ENCODE peak calls at places on chromosome 9, in four cellular contexts. S is mesenchymal stem cell, C is GM23248, Z is astrocyte. Q is an unnamed sample.
A peak's percentile ranks its signal among the peaks of the same experiment; 100 is the strongest.

GRCh38 chr9:38068616-38068865 is 486 bp downstream of the SHB start:
- DNase-seq in S (peak; percentile 69), C (peak; percentile 82), Z (no peak), Q (peak; percentile 51)

GRCh38 chr9:95732803-95733686 is 142.4 kb upstream of the ERCC6L2 start:
- DNase-seq in S (peak; percentile 25), C (no peak), Z (no peak), Q (no peak)

GRCh38 chr9:129988607-129989361 is 54.2 kb downstream of the FNBP1 start:
- DNase-seq in S (peak; percentile 61), C (no peak), Z (no peak), Q (peak; percentile 87)

GRCh38 chr9:117671468-117671867 is 32.7 kb upstream of the TLR4 start:
- DNase-seq in S (peak; percentile 25), C (peak; percentile 28), Z (no peak), Q (no peak)

GRCh38 chr9:119736478-119737454 is 367.5 kb upstream of the BRINP1 start:
- DNase-seq in S (no peak), C (no peak), Z (no peak), Q (no peak)

GRCh38 chr9:79975471-79976316 is 403.9 kb downstream of the TLE4 start:
- DNase-seq in S (no peak), C (no peak), Z (no peak), Q (no peak)

GRCh38 chr9:85716031-85716877 is 25.5 kb downstream of the AGTPBP1 start:
- DNase-seq in S (peak; percentile 47), C (peak; percentile 6), Z (no peak), Q (no peak)

GRCh38 chr9:297104-297794 is 82.6 kb downstream of the DOCK8 start:
- DNase-seq in S (no peak), C (peak; percentile 24), Z (no peak), Q (no peak)

GRCh38 chr9:2720179-2720654 is 2.9 kb downstream of the KCNV2 start:
- DNase-seq in S (no peak), C (no peak), Z (no peak), Q (no peak)

GRCh38 chr9:98552306-98552705 is 156.4 kb downstream of the GABBR2 start:
- DNase-seq in S (peak; percentile 1), C (peak; percentile 66), Z (peak; percentile 68), Q (no peak)

GRCh38 chr9:129482521-129483466 is 138.1 kb downstream of the C9orf50 start:
- DNase-seq in S (peak; percentile 94), C (peak; percentile 98), Z (peak; percentile 77), Q (no peak)

GRCh38 chr9:2740616-2741015 is 23.3 kb downstream of the KCNV2 start:
- DNase-seq in S (no peak), C (peak; percentile 38), Z (peak; percentile 30), Q (no peak)

GRCh38 chr9:109156705-109157104 is 10.3 kb downstream of the FRRS1L start:
- DNase-seq in S (no peak), C (no peak), Z (no peak), Q (no peak)

GRCh38 chr9:130122465-130122864 is 49.7 kb upstream of the NCS1 start:
- DNase-seq in S (no peak), C (no peak), Z (no peak), Q (no peak)

GRCh38 chr9:126415741-126416370 is 89.2 kb downstream of the MVB12B start:
- DNase-seq in S (no peak), C (no peak), Z (no peak), Q (no peak)

GRCh38 chr9:93677641-93678136 is 101.3 kb downstream of the PHF2 start:
- DNase-seq in S (no peak), C (no peak), Z (no peak), Q (no peak)

GRCh38 chr9:80605129-80605528 is 1033.4 kb downstream of the TLE4 start:
- DNase-seq in S (peak; percentile 57), C (peak; percentile 18), Z (peak; percentile 47), Q (no peak)

GRCh38 chr9:120873512-120873911 is 3.5 kb downstream of the PHF19 start:
- DNase-seq in S (no peak), C (no peak), Z (peak; percentile 18), Q (peak; percentile 86)

GRCh38 chr9:110126986-110127864 is 80.7 kb downstream of the C9orf152 start:
- DNase-seq in S (peak; percentile 95), C (no peak), Z (peak; percentile 55), Q (no peak)

GRCh38 chr9:73038613-73039012 is 85.8 kb upstream of the ALDH1A1 start:
- DNase-seq in S (peak; percentile 32), C (peak; percentile 44), Z (peak; percentile 47), Q (no peak)

GRCh38 chr9:69857131-69857530 is 36.5 kb downstream of the CFAP95 start:
- DNase-seq in S (no peak), C (peak; percentile 92), Z (peak; percentile 80), Q (no peak)

GRCh38 chr9:87557996-87558395 is 60.3 kb downstream of the DAPK1 start:
- DNase-seq in S (no peak), C (no peak), Z (peak; percentile 34), Q (peak; percentile 21)

GRCh38 chr9:93268551-93269314 is 84.8 kb downstream of the WNK2 start:
- DNase-seq in S (no peak), C (no peak), Z (no peak), Q (peak; percentile 95)

GRCh38 chr9:33976414-33976813 is 72.3 kb downstream of the UBAP2 start:
- DNase-seq in S (no peak), C (no peak), Z (no peak), Q (no peak)

GRCh38 chr9:87844471-87844870 is 38.2 kb upstream of the SPATA31E1 start:
- DNase-seq in S (no peak), C (no peak), Z (peak; percentile 60), Q (no peak)

GRCh38 chr9:16161469-16161868 is 608.6 kb downstream of the CCDC171 start:
- DNase-seq in S (no peak), C (no peak), Z (no peak), Q (no peak)

GRCh38 chr9:125863920-125864319 is 116.7 kb downstream of the PBX3 start:
- DNase-seq in S (no peak), C (no peak), Z (no peak), Q (no peak)

GRCh38 chr9:114122628-114123027 is 23.5 kb upstream of the KIF12 start:
- DNase-seq in S (no peak), C (no peak), Z (no peak), Q (no peak)

GRCh38 chr9:130715270-130716077 is 21.9 kb downstream of the EXOSC2 start:
- DNase-seq in S (peak; percentile 56), C (peak; percentile 62), Z (peak; percentile 71), Q (no peak)

GRCh38 chr9:130948266-130948665 is 9.2 kb upstream of the FIBCD1 start:
- DNase-seq in S (no peak), C (no peak), Z (no peak), Q (no peak)

GRCh38 chr9:21688108-21689102 is 114.0 kb upstream of the MTAP start:
- DNase-seq in S (peak; percentile 13), C (peak; percentile 93), Z (peak; percentile 99), Q (no peak)

GRCh38 chr9:2096376-2096970 is 81.3 kb downstream of the SMARCA2 start:
- DNase-seq in S (peak; percentile 6), C (no peak), Z (no peak), Q (no peak)

GRCh38 chr9:130010151-130010988 is 32.6 kb downstream of the FNBP1 start:
- DNase-seq in S (no peak), C (no peak), Z (no peak), Q (peak; percentile 87)

DNA sequence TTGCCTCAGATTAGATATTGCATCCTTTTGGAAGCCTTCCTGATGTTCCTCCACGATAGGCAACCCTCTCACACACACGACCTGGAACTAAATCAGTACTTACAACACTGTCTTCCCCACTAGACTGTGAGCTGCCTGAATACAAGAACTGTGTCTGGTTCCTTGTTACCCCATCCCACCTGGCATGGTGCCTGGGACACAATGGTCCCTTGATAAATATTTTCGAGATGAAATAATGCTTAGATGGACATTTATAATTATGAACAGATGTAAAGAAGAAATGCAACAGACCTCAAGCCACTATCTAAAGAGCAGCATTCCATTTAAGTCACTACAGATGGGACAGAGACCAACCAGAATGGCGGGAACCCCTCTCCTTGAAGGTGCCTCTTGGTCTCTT is 33.4 kb downstream of the OR1J1 start:
- DNase-seq in S (no peak), C (peak; percentile 75), Z (peak; percentile 50), Q (no peak)
- H3K9me3 ChIP-seq in S (no peaks in the 10 kb centered on the region), C (no peaks in the 10 kb centered on the region), Z (no peaks in the 10 kb centered on the region), Q (no peaks in the 10 kb centered on the region)

DNA sequence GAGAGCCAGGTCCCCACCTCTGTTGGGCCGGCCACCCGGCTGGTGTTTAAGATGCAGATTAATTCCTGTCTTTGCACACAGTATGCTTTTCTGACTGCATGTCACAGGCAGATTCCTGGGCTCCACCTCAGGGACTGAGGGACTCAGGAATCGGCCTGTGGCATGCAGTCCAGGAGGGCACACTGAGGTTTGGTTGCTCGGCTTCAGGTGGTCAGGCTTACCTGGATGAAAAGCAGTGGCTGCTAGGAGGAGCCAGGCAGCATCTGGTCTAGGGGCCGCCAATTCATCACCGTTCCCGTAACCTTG is 1.1 kb downstream of the WDR5 start:
- DNase-seq in S (no peak), C (no peak), Z (no peak), Q (no peak)
- H2AFZ ChIP-seq in S (no peak overlapping the region), C (peak overlapping the region; percentile 67), Z (no peak overlapping the region), Q (no peak overlapping the region)

GRCh38 chr9:34980181-34980761 is 9.3 kb upstream of the DNAJB5 start:
- DNase-seq in S (no peak), C (no peak), Z (no peak), Q (no peak)
- H3K27me3 ChIP-seq in S (peaks cover 66% of the 10 kb centered on the region), C (peaks cover 14% of the 10 kb centered on the region), Z (peaks cover 18% of the 10 kb centered on the region), Q (no peaks in the 10 kb centered on the region)

GRCh38 chr9:90766736-90767135 is 34.9 kb upstream of the SYK start:
- DNase-seq in S (no peak), C (no peak), Z (no peak), Q (no peak)
- H3K9me3 ChIP-seq in S (peaks cover 38% of the 10 kb centered on the region), C (peaks cover 4% of the 10 kb centered on the region), Z (peaks cover 6% of the 10 kb centered on the region), Q (no peaks in the 10 kb centered on the region)